ENCODE peak calls at places on chromosomes 3 and 15, in eight cellular contexts. D is astrocyte, G is AG10803, M is fibroblast of lung, A is HepG2, E is uterus, B is natural killer cell, Y is foreskin fibroblast. W is an unnamed sample.

GRCh38 chr3:192845196-192845855 is 72.3 kb downstream of the MB21D2 start:
- DNase-seq in D (peak), G (peak), M (peak), A (no peak), E (no peak), B (no peak), Y (peak), W (no peak)

GRCh38 chr3:2655229-2655701 is 454.9 kb downstream of the IL5RA start:
- DNase-seq in D (no peak), G (no peak), M (peak), A (no peak), E (no peak), B (no peak), Y (no peak), W (no peak)

GRCh38 chr3:15151166-15151565 is 52.2 kb upstream of the RBSN start:
- DNase-seq in D (no peak), G (no peak), M (no peak), A (no peak), E (no peak), B (no peak), Y (no peak), W (no peak)

GRCh38 chr15:79829950-79830349 is 66.9 kb downstream of the MTHFS start:
- DNase-seq in D (no peak), G (no peak), M (no peak), A (no peak), E (no peak), B (no peak), Y (no peak), W (no peak)

GRCh38 chr3:188202358-188203138 is 48.6 kb downstream of the LPP start:
- DNase-seq in D (no peak), G (no peak), M (no peak), A (peak), E (no peak), B (no peak), Y (no peak), W (no peak)

GRCh38 chr3:98548544-98548943 is 16.8 kb downstream of the GPR15 start:
- DNase-seq in D (no peak), G (no peak), M (no peak), A (no peak), E (no peak), B (no peak), Y (no peak), W (no peak)

GRCh38 chr3:196440041-196440537 is 7.9 kb upstream of the UBXN7 start:
- DNase-seq in D (peak), G (peak), M (peak), A (no peak), E (no peak), B (no peak), Y (peak), W (no peak)

GRCh38 chr3:42265059-42265991 is 660 bp downstream of the CCK start:
- DNase-seq in D (no peak), G (no peak), M (no peak), A (no peak), E (no peak), B (no peak), Y (peak), W (no peak)

GRCh38 chr3:129599073-129599472 is 7.4 kb downstream of the PLXND1 start:
- DNase-seq in D (no peak), G (no peak), M (no peak), A (no peak), E (no peak), B (no peak), Y (no peak), W (no peak)

GRCh38 chr15:30985081-30985531 is 6.3 kb downstream of the MTMR10 start:
- DNase-seq in D (peak), G (peak), M (peak), A (no peak), E (no peak), B (no peak), Y (peak), W (no peak)

GRCh38 chr15:74835312-74835823 is 7.6 kb downstream of the ULK3 start:
- DNase-seq in D (no peak), G (peak), M (peak), A (peak), E (no peak), B (no peak), Y (peak), W (peak)

GRCh38 chr15:53978248-53978906 is at the start of gene UNC13C:
- DNase-seq in D (no peak), G (no peak), M (peak), A (peak), E (no peak), B (no peak), Y (peak), W (peak)

GRCh38 chr3:153087595-153088566 is 74.1 kb upstream of the RAP2B start:
- DNase-seq in D (peak), G (peak), M (peak), A (no peak), E (no peak), B (no peak), Y (peak), W (no peak)

GRCh38 chr15:29435811-29436210 is 166.2 kb upstream of the NSMCE3 start:
- DNase-seq in D (no peak), G (no peak), M (no peak), A (no peak), E (no peak), B (no peak), Y (no peak), W (no peak)

GRCh38 chr3:109432833-109433232 is 95.5 kb upstream of the DPPA4 start:
- DNase-seq in D (no peak), G (no peak), M (no peak), A (no peak), E (no peak), B (no peak), Y (no peak), W (no peak)

GRCh38 chr15:76866716-76867321 is 38.3 kb downstream of the SCAPER start:
- DNase-seq in D (peak), G (peak), M (peak), A (peak), E (no peak), B (no peak), Y (peak), W (no peak)

GRCh38 chr3:43996379-43997301 is 245.0 kb upstream of the TOPAZ1 start:
- DNase-seq in D (no peak), G (peak), M (peak), A (no peak), E (no peak), B (no peak), Y (peak), W (no peak)

GRCh38 chr3:27127195-27127594 is 242.0 kb downstream of the NEK10 start:
- DNase-seq in D (no peak), G (no peak), M (no peak), A (peak), E (no peak), B (no peak), Y (no peak), W (no peak)

GRCh38 chr15:40061212-40061901 is 22.4 kb upstream of the SRP14 start:
- DNase-seq in D (no peak), G (no peak), M (no peak), A (no peak), E (no peak), B (no peak), Y (no peak), W (no peak)

GRCh38 chr3:150787741-150788370 is 24.9 kb upstream of the SIAH2 start:
- DNase-seq in D (peak), G (peak), M (peak), A (peak), E (peak), B (peak), Y (peak), W (peak)
- TF ChIP-seq CTCF in D (peak), G (peak), M (peak), A (peak), E (peak), B (peak), Y (peak), W (peak)

GRCh38 chr3:126679831-126680677 is 24.0 kb upstream of the CHCHD6 start:
- DNase-seq in D (no peak), G (no peak), M (no peak), A (no peak), E (no peak), B (no peak), Y (peak), W (no peak)
- TF ChIP-seq CTCF in D (no peak), G (no peak), M (no peak), A (no peak), E (no peak), B (no peak), Y (no peak), W (no peak)

GRCh38 chr15:69321041-69321554 is 22.4 kb downstream of the PAQR5 start:
- DNase-seq in D (no peak), G (no peak), M (peak), A (no peak), E (no peak), B (no peak), Y (no peak), W (no peak)
- TF ChIP-seq CTCF in D (no peak), G (no peak), M (no peak), A (no peak), E (no peak), B (no peak), Y (no peak), W (no peak)

DNA sequence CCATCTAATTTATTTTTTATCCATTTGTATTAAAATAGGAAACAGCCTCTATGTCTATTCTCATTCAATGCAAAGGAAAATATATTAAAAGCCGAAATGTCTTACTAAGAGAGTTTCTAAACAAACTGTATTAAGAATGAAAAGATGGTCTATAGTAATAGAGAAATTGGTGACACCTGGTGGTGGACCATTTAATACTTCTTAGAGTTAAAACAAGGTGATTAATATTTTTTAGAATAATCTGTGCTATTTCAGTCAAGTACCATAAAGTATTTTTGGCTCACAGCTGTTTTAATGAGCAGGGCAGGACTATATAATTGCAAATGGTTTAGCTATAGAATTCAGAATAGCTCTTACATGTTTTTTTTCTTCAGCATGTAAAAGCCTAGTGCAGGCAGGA is 55.7 kb downstream of the SYNPR start:
- DNase-seq in D (no peak), G (peak), M (peak), A (no peak), E (no peak), B (no peak), Y (peak), W (no peak)
- TF ChIP-seq CTCF in D (peak), G (peak), M (no peak), A (no peak), E (no peak), B (no peak), Y (no peak), W (peak)

GRCh38 chr3:10419637-10420232 is 85.7 kb downstream of the ATP2B2 start:
- DNase-seq in D (peak), G (no peak), M (peak), A (no peak), E (no peak), B (no peak), Y (no peak), W (no peak)
- TF ChIP-seq CTCF in D (no peak), G (no peak), M (no peak), A (no peak), E (no peak), B (no peak), Y (no peak), W (no peak)

GRCh38 chr3:195250473-195251251 is 20.3 kb downstream of the XXYLT1 start:
- DNase-seq in D (no peak), G (peak), M (peak), A (no peak), E (peak), B (peak), Y (peak), W (no peak)
- TF ChIP-seq CTCF in D (no peak), G (peak), M (peak), A (no peak), E (peak), B (no peak), Y (peak), W (no peak)

DNA sequence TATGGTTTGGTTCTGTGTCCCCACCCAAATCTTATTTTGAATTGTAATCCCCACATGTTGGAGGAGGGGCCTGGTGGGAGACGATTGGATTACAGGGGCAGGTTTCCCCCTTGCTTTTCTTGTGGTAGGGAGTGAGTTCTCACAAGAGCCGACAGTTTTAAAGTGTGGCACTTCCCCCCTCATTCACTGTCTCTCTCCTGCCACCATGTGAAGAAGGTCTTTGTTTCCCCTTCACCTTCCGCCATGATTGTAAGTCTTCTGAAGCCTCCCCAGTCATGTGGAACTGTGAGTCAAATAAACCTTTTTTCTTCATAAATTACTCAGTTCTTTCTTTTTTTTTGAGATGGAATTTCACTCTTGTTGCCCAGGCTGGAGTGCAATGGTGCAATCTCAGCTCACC is 124.9 kb downstream of the IQCH start:
- DNase-seq in D (no peak), G (no peak), M (no peak), A (no peak), E (no peak), B (no peak), Y (no peak), W (no peak)
- TF ChIP-seq CTCF in D (no peak), G (no peak), M (no peak), A (no peak), E (no peak), B (no peak), Y (no peak), W (no peak)

DNA sequence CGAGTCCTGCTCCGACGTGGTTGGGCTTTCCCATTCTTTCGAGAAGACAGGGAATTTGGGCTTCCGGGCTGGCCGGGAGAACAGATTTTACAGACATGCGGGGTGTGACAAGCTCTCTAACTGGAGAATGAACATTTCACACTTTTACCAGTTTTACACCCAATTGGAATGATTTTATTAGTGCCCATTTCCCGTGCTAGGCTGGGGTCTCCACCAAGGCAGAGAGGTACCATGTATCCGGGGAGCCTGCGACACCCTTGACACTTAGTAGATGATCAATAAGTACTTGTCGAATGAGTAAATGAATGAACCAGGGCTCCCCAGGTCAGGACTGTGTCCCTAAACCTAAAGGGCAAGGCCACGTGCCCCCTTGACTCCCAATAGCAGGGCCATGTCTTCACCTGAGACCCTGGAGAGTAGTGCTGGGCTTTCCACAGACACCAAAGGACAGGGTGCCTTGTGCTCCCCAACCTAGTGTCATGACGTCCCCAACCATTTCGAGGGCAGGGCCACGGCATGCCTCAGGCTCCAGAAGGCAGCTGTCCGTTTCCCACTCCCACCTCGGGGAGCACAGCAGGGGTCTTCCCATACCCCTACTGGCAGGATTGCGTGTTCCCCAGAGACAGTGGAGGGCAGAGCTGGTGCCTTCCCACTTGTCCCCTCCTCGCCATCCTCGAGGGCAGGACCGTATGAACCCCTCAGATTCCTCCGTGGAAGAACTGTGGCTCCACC is 680 bp upstream of the MYD88 start:
- DNase-seq in D (no peak), G (no peak), M (no peak), A (no peak), E (peak), B (peak), Y (peak), W (no peak)
- TF ChIP-seq CTCF in D (peak), G (peak), M (no peak), A (no peak), E (no peak), B (no peak), Y (no peak), W (peak)